ENCODE peak calls at places on chromosome 5, in four cellular contexts. U is HepG2, H is H1, D is K562. V is an unnamed sample.

GRCh38 chr5:112628219-112628618 is 109.5 kb upstream of the APC start:
- DNase-seq in U (no peak), H (no peak), D (no peak), V (no peak)

GRCh38 chr5:157384971-157385709 is 74.9 kb upstream of the NIPAL4 start:
- DNase-seq in U (no peak), H (peak), D (no peak), V (peak)

GRCh38 chr5:61120534-61120933 is 41.7 kb downstream of the SMIM15 start:
- DNase-seq in U (no peak), H (no peak), D (no peak), V (no peak)

GRCh38 chr5:86929123-86929766 is 311.5 kb downstream of the COX7C start:
- DNase-seq in U (no peak), H (peak), D (no peak), V (no peak)

GRCh38 chr5:159045165-159045811 is 54.4 kb downstream of the EBF1 start:
- DNase-seq in U (no peak), H (no peak), D (no peak), V (no peak)

GRCh38 chr5:57551251-57551650 is 68.6 kb upstream of the ACTBL2 start:
- DNase-seq in U (no peak), H (no peak), D (no peak), V (no peak)

GRCh38 chr5:148401604-148402003 is 17.8 kb downstream of the FBXO38 start:
- DNase-seq in U (no peak), H (no peak), D (no peak), V (no peak)

GRCh38 chr5:11525020-11525419 is 379.2 kb downstream of the CTNND2 start:
- DNase-seq in U (no peak), H (peak), D (no peak), V (no peak)

GRCh38 chr5:41641621-41642020 is 131.2 kb upstream of the PLCXD3 start:
- DNase-seq in U (no peak), H (no peak), D (no peak), V (no peak)

GRCh38 chr5:176739461-176740051 is 70.8 kb upstream of the UNC5A start:
- DNase-seq in U (no peak), H (no peak), D (no peak), V (no peak)

GRCh38 chr5:16160706-16161105 is 18.9 kb downstream of the MARCHF11 start:
- DNase-seq in U (peak), H (no peak), D (peak), V (peak)

DNA sequence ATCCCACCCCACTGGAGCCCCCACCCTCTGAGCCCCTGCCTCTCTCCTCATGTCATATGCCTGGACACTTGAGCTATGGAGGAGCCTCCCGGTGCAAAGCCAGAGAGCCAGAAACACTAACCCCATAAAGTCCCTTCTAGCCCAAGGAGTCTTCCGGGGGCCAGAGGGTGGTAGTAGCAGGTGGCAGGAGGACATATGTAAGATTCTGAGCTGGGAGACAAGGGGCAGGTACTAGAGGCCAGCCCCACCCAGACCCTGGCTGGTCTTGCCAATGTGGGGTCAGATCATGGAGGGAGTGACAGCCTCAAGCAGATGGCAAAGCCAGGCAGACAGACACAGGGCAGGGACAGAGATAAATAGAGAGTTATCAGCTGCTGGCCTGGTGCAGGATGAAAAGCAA is 63.4 kb downstream of the PSD2 start:
- DNase-seq in U (no peak), H (no peak), D (no peak), V (no peak)
- TF ChIP-seq RNF2 in U (no peak), H (no peak), D (no peak), V (no peak)

DNA sequence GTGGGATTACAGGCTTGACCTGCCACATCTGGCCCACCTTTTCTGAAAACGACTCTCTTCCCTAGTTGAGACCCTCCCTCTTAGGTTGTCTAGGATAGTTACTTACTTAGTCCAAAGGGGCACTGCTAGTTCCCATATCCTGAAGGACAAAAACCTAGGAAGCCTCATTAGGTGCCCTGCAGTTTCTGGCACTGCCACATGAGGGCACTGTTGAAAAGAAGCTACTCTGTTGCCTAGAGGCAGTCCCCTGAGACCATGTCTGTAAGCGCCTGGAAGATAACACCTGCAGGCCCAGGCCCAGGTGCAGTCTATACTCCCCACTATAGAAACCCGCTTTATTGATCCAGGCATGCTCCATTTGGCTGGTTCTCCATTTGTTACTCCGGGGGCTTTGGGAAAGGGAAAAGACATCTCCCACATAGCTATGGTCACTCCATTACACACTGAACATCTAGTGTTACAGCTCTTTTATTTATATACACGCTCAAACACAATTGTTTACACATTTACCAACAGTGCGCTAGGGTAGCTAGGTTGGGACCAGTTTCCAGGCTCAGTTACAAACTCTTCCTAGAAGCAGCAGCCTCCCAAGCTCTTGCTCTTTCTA is 73.4 kb upstream of the PPARGC1B start:
- DNase-seq in U (no peak), H (peak), D (peak), V (peak)
- TF ChIP-seq PHF8 in U (no peak), H (no peak), D (no peak), V (no peak)

GRCh38 chr5:5437227-5438172 is 15.0 kb downstream of the ICE1 start:
- DNase-seq in U (no peak), H (no peak), D (no peak), V (no peak)

GRCh38 chr5:5432020-5432707 is 9.7 kb downstream of the ICE1 start:
- DNase-seq in U (no peak), H (no peak), D (no peak), V (no peak)

DNA sequence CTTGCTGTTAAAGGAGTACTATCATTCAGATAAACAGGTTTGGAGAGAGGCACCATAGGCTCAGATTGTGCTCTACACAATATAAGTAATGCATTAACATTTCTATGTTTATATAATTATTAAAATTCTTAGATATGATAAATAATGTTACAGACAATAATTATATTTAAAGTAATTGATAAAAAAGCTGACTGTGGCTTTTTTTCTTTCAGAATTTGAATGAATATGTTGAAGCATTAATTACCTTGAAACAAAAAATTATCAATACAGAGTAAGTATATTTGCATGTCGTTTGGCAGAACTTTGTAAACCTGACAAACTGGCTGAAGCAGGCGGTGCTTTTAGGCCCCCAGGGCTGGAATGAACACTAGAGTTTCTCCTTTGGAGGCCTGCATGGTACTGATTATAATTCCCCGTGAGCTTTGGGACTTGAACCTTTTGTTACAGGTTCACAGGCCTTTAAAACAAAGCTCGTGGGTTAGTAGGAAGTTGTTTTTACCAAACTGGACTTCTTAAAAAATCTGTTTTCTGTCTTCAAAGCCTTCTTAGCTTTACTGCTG is 13.8 kb downstream of the ICE1 start:
- DNase-seq in U (no peak), H (no peak), D (no peak), V (no peak)
- TF ChIP-seq POLR2A in U (no peak), H (no peak), D (no peak), V (no peak)

GRCh38 chr5:14580037-14581034 is 1.3 kb upstream of the OTULINL start:
- DNase-seq in U (no peak), H (no peak), D (no peak), V (no peak)
- TF ChIP-seq RNF2 in U (no peak), H (no peak), D (no peak), V (no peak)

GRCh38 chr5:117533792-117534191 is 959.2 kb upstream of the SEMA6A start:
- DNase-seq in U (no peak), H (no peak), D (no peak), V (no peak)
- TF ChIP-seq PHF8 in U (no peak), H (no peak), D (no peak), V (no peak)

DNA sequence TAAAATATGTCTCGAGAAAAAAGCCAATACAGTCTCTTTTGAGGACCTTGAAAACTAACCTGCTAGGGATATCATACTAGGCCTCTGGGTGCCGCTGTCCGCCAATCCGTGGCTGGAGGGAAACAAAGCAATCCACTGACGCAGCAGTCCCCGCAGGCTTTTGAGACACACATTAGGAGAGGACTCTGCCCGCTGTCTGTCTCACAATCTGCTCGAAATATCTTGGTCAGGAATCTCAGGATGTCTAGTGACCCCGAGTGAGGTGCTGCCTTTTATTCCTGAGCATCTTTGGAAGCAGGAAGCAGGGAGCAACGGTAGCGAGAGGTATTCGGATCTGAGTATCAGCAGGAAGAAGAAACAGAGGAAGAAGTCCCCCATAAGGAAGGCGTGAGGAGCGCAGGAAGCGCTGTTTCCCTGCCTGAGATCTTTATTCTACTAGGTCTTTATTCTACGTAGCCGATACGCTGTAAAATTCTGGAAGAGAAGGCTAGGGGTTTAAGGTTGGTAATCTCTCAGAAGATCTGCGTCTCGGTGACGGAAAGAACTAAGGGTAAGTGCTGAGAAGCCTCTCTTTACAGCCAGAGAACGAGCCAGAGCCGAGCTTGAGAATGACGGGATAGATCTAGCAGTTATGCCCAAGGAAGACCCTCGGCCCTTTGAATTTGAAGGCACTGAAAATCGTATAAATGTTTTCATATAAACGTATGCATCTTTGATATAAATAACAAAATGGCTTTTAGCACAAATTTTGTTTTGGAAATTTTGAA is 4.0 kb upstream of the PCDHGA1 start:
- DNase-seq in U (peak), H (no peak), D (peak), V (peak)
- TF ChIP-seq POLR2A in U (no peak), H (no peak), D (peak), V (no peak)

DNA sequence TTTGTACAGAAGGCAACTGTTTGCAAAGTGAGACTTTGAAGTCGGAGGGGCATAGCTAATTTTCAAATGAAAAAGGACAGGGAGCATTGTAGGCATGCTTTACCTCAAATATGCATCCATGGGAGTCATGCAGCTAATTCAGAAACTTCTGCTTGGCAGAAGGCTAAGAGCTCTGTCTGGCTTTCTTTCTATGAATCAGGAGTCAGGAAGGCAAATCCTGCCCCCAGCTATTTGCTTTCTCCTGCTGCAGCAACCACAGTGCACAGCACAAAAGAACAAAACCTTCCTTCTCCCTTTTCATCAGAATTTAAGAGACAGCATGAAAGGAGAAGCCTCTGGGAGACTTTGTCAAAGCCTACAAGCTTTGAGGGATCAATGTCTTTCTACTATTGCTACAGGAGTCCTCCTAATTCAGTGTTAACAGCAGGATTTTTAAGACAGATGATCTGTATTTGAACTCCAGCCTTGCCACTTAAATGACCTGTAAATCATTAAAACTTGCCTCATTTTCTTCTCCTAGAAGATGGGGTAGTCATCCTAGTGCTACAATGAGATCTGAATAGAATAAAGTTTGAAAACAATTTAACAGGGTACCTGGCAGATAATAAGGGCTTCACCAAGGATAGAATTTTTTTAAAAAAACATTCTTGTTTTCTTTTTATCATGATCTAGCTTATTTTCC is 209.2 kb downstream of the TARS1 start:
- DNase-seq in U (no peak), H (no peak), D (no peak), V (no peak)
- TF ChIP-seq RNF2 in U (no peak), H (no peak), D (no peak), V (no peak)

GRCh38 chr5:133877351-133878235 is 90.8 kb downstream of the C5orf15 start:
- DNase-seq in U (no peak), H (peak), D (no peak), V (no peak)

GRCh38 chr5:133878236-133878555 is 90.2 kb downstream of the C5orf15 start:
- DNase-seq in U (no peak), H (no peak), D (no peak), V (no peak)

GRCh38 chr5:133875179-133875578 is 93.2 kb downstream of the C5orf15 start:
- DNase-seq in U (no peak), H (no peak), D (no peak), V (no peak)

GRCh38 chr5:133873936-133874585 is 94.4 kb downstream of the C5orf15 start:
- DNase-seq in U (no peak), H (no peak), D (no peak), V (no peak)

DNA sequence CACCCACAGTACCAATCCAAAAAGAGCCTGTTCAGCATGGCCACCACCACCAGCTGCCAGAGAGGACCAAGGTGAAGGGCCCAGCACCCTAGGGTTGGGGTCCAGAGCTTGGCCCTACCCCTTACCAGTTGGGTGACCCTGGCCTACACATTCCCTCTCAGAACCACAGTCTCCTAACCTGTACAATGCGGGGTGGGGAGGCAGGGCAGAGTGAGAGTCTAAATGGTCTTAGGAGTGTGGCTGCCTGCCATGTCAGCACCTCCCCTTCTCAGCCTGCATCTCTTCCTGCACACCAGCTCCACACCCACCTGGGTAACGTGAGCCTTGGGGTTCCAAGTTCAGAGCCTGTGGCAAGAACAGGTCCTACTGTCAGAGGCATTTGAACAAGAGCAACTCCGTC is 92.2 kb downstream of the C5orf15 start:
- DNase-seq in U (no peak), H (no peak), D (no peak), V (no peak)
- TF ChIP-seq PHF8 in U (no peak), H (no peak), D (no peak), V (no peak)

GRCh38 chr5:32794086-32794485 is 83.0 kb downstream of the NPR3 start:
- DNase-seq in U (peak), H (no peak), D (no peak), V (peak)

GRCh38 chr5:32791536-32792240 is 80.6 kb downstream of the NPR3 start:
- DNase-seq in U (no peak), H (no peak), D (no peak), V (no peak)

GRCh38 chr5:32785639-32786216 is 74.6 kb downstream of the NPR3 start:
- DNase-seq in U (no peak), H (no peak), D (no peak), V (no peak)

GRCh38 chr5:32790411-32790951 is 79.4 kb downstream of the NPR3 start:
- DNase-seq in U (no peak), H (no peak), D (no peak), V (no peak)
- TF ChIP-seq POLR2A in U (no peak), H (no peak), D (no peak), V (no peak)